ENCODE peak calls at places on chromosomes 11 and 22, in six cellular contexts. M is cardiac muscle cell; U is DND-41; Q is activated naive CD8-positive, alpha-beta T cell treated with anti-CD3 and anti-CD28 coated beads, Interleukin-2, amount 10 ng/mL, durations not matched to agents 7 days and 5 days; O is hippocampal formation; C is stimulated activated CD4-positive, alpha-beta T cell treated with anti-CD3 and anti-CD28 coated beads, TNF-alpha, amount 100 ng/mL, for 48 hours. L is an unnamed sample.

GRCh38 chr22:45531944-45532631 is 29.4 kb downstream of the FBLN1 start:
- DNase-seq in O (no peak), M (no peak), Q (no peak), C (no peak), U (no peak), L (no peak)

GRCh38 chr22:33476206-33476605 is 418.0 kb upstream of the SYN3 start:
- DNase-seq in Q (no peak), O (no peak), U (no peak), C (no peak), M (no peak), L (no peak)

GRCh38 chr11:103910721-103911120 is 125.7 kb upstream of the DDI1 start:
- DNase-seq in C (no peak), U (no peak), O (no peak), M (no peak), Q (no peak), L (no peak)

GRCh38 chr11:116558504-116559252 is 214.1 kb downstream of the BUD13 start:
- DNase-seq in O (no peak), C (no peak), M (no peak), Q (no peak), U (no peak), L (no peak)

GRCh38 chr11:70805971-70806370 is 407.6 kb downstream of the CTTN start:
- DNase-seq in C (no peak), Q (no peak), M (no peak), O (no peak), U (no peak), L (no peak)

GRCh38 chr11:77236901-77237300 is 64.6 kb downstream of the GDPD4 start:
- DNase-seq in M (no peak), U (no peak), Q (no peak), C (no peak), O (no peak), L (no peak)

GRCh38 chr11:94909371-94909820 is 64.0 kb downstream of the CWC15 start:
- DNase-seq in Q (no peak), U (no peak), M (no peak), C (no peak), O (no peak), L (no peak)

GRCh38 chr11:65569973-65570918 is at the start of gene ZNRD2:
- DNase-seq in U (peak), O (peak), Q (peak), M (peak), C (peak), L (peak)

GRCh38 chr22:29744902-29745301 is 21.9 kb downstream of the ZMAT5 start:
- DNase-seq in O (peak), M (no peak), Q (no peak), C (no peak), U (no peak), L (no peak)

GRCh38 chr11:28483072-28483867 is 375.1 kb downstream of the METTL15 start:
- DNase-seq in M (no peak), Q (no peak), U (no peak), O (no peak), C (no peak), L (no peak)

GRCh38 chr11:12248330-12248729 is 129.0 kb upstream of the PARVA start:
- DNase-seq in O (peak), Q (no peak), M (no peak), U (no peak), C (no peak), L (no peak)

GRCh38 chr11:93031386-93031785 is 61.9 kb downstream of the MTNR1B start:
- DNase-seq in U (no peak), Q (no peak), C (no peak), M (no peak), O (no peak), L (no peak)